ENCODE peak calls at places on chromosomes 11 and 22, in eight cellular contexts. D, T, V, L, Q, W, E and N are unnamed samples.

GRCh38 chr22:40043086-40043485 is 48.3 kb downstream of the FAM83F start:
- DNase-seq in D (no peak), T (peak; percentile 70), V (no peak), L (no peak), Q (no peak), W (peak; percentile 14), E (no peak), N (no peak)

GRCh38 chr22:32605576-32605975 is 131.0 kb downstream of the FBXO7 start:
- DNase-seq in D (no peak), T (no peak), V (no peak), L (no peak), Q (no peak), W (no peak), E (no peak), N (no peak)

GRCh38 chr22:48694296-48694883 is 1133.3 kb downstream of the BRD1 start:
- DNase-seq in D (no peak), T (no peak), V (no peak), L (no peak), Q (no peak), W (no peak), E (no peak), N (no peak)

GRCh38 chr22:43823353-43823908 is 11.3 kb upstream of the EFCAB6 start:
- DNase-seq in D (no peak), T (no peak), V (no peak), L (no peak), Q (no peak), W (no peak), E (no peak), N (no peak)

GRCh38 chr11:68373189-68373809 is 60.9 kb downstream of the LRP5 start:
- DNase-seq in D (no peak), T (no peak), V (no peak), L (no peak), Q (no peak), W (no peak), E (no peak), N (no peak)

GRCh38 chr11:26483101-26483500 is 89.0 kb downstream of the MUC15 start:
- DNase-seq in D (no peak), T (no peak), V (no peak), L (no peak), Q (no peak), W (peak; percentile 70), E (no peak), N (no peak)

GRCh38 chr11:128052912-128053641 is 534.3 kb downstream of the ETS1 start:
- DNase-seq in D (no peak), T (peak; percentile 59), V (no peak), L (no peak), Q (no peak), W (peak; percentile 90), E (no peak), N (no peak)

GRCh38 chr11:103709366-103709765 is 327.1 kb upstream of the DDI1 start:
- DNase-seq in D (no peak), T (no peak), V (no peak), L (peak; percentile 5), Q (no peak), W (no peak), E (no peak), N (no peak)

GRCh38 chr11:61153593-61154090 is 7.6 kb downstream of the VPS37C start:
- DNase-seq in D (no peak), T (peak; percentile 25), V (no peak), L (no peak), Q (no peak), W (peak; percentile 40), E (no peak), N (no peak)

GRCh38 chr11:28756977-28757376 is 648.8 kb downstream of the METTL15 start:
- DNase-seq in D (no peak), T (peak; percentile 77), V (no peak), L (no peak), Q (no peak), W (peak; percentile 80), E (no peak), N (no peak)

GRCh38 chr11:72752088-72752914 is at the start of gene ARAP1:
- DNase-seq in D (peak; percentile 78), T (peak; percentile 67), V (peak; percentile 53), L (peak; percentile 70), Q (peak; percentile 79), W (peak; percentile 63), E (peak; percentile 68), N (peak; percentile 66)

GRCh38 chr22:27133951-27134664 is 476.7 kb downstream of the MIAT start:
- DNase-seq in D (no peak), T (peak; percentile 82), V (no peak), L (no peak), Q (no peak), W (peak; percentile 92), E (peak; percentile 6), N (no peak)